ENCODE peak calls at places on chromosomes 6 and 20, in five cellular contexts. H is amygdala; W is stimulated activated naive CD8-positive, alpha-beta T cell treated with anti-CD3 and anti-CD28 coated beads, Interleukin-15, Interleukin-2, amounts not matched to agents 100 U/mL and 50 U/mL, for 24 hours; O is effector memory CD4-positive, alpha-beta T cell; U is stimulated activated CD8-positive, alpha-beta memory T cell treated with anti-CD3 and anti-CD28 coated beads, Interleukin-12 subunit alpha, Interleukin-12 subunit beta, amount 100 ng/mL, for 4 hours. Q is an unnamed sample.

GRCh38 chr20:3819413-3820047 is 817 bp upstream of the AP5S1 start:
- DNase-seq in U (no peak), H (no peak), W (no peak), O (no peak), Q (no peak)

GRCh38 chr6:158031445-158032353 is 50.0 kb downstream of the SYNJ2 start:
- DNase-seq in U (peak; percentile 44), H (no peak), O (peak; percentile 5), W (peak; percentile 79), Q (peak; percentile 92)

GRCh38 chr6:150301871-150302800 is 66.7 kb upstream of the IYD start:
- DNase-seq in W (no peak), O (no peak), H (no peak), U (no peak), Q (peak; percentile 59)

GRCh38 chr20:24764825-24765224 is 184.2 kb upstream of the CST7 start:
- DNase-seq in U (no peak), W (no peak), H (no peak), O (no peak), Q (no peak)

GRCh38 chr6:29722773-29723665 is at the start of gene HLA-F:
- DNase-seq in U (peak; percentile 69), W (peak; percentile 82), H (no peak), O (peak; percentile 87), Q (peak; percentile 71)

GRCh38 chr6:44940367-44940766 is 387.8 kb upstream of the RUNX2 start:
- DNase-seq in H (no peak), W (no peak), O (no peak), U (no peak), Q (no peak)

GRCh38 chr6:3138341-3138740 is 19.0 kb downstream of the TUBB2A start:
- DNase-seq in U (no peak), O (no peak), H (no peak), W (no peak), Q (peak; percentile 50)

GRCh38 chr6:75759207-75759606 is 10.2 kb downstream of the MYO6 start:
- DNase-seq in W (no peak), U (no peak), H (no peak), O (no peak), Q (no peak)

GRCh38 chr6:5619249-5619648 is 357.9 kb downstream of the FARS2 start:
- DNase-seq in U (no peak), H (no peak), O (peak; percentile 11), W (peak; percentile 24), Q (no peak)